ENCODE peak calls at places on chromosomes 3 and 15, in ten cellular contexts. S is HFFc6; Z is AG10803; H is choroid plexus epithelial cell; U is CD4-positive, alpha-beta T cell; L is progenitor cell of endocrine pancreas; W is foreskin fibroblast; D is CD8-positive, alpha-beta T cell; G is GM12865; O is keratinocyte. V is an unnamed sample.

GRCh38 chr3:170751083-170751893 is 118.7 kb downstream of the RPL22L1 start:
- DNase-seq in D (no peak), G (no peak), U (no peak), W (peak; percentile 90), S (peak; percentile 84), H (peak; percentile 84), Z (peak; percentile 93), O (no peak), L (no peak), V (no peak)

GRCh38 chr3:194760740-194761139 is 75.1 kb downstream of the FAM43A start:
- DNase-seq in W (no peak), O (no peak), D (no peak), Z (no peak), S (no peak), L (no peak), U (no peak), H (no peak), G (no peak), V (no peak)

GRCh38 chr3:144502398-144502797 is 530.8 kb downstream of the DIPK2A start:
- DNase-seq in H (no peak), Z (no peak), S (no peak), D (no peak), O (no peak), W (no peak), L (no peak), G (no peak), U (no peak), V (no peak)

GRCh38 chr15:76993114-76993715 is 1.7 kb upstream of the PSTPIP1 start:
- DNase-seq in H (no peak), L (no peak), U (no peak), Z (no peak), S (no peak), G (no peak), W (no peak), D (no peak), O (no peak), V (no peak)

GRCh38 chr3:40876496-40876895 is 322.8 kb upstream of the CTNNB1 start:
- DNase-seq in W (no peak), H (no peak), Z (peak; percentile 3), L (no peak), S (no peak), U (no peak), G (no peak), O (no peak), D (no peak), V (no peak)

GRCh38 chr3:50436063-50436674 is 67.3 kb downstream of the CACNA2D2 start:
- DNase-seq in G (peak; percentile 51), W (peak; percentile 12), S (peak; percentile 11), Z (no peak), U (peak; percentile 64), O (no peak), L (peak; percentile 80), D (peak; percentile 62), H (peak; percentile 57), V (peak; percentile 78)

GRCh38 chr15:45184562-45185041 is 3.2 kb downstream of the SHF start:
- DNase-seq in O (no peak), Z (no peak), G (no peak), H (no peak), D (no peak), W (no peak), U (no peak), S (no peak), L (no peak), V (no peak)

GRCh38 chr3:131072099-131072559 is 45.5 kb downstream of the NEK11 start:
- DNase-seq in D (no peak), Z (peak; percentile 19), W (peak; percentile 42), S (peak; percentile 73), U (no peak), H (peak; percentile 33), L (no peak), O (no peak), G (no peak), V (no peak)

GRCh38 chr3:150023239-150023636 is 52.5 kb upstream of the PFN2 start:
- DNase-seq in Z (no peak), L (no peak), O (no peak), W (no peak), D (no peak), H (no peak), U (no peak), S (no peak), G (no peak), V (no peak)

GRCh38 chr3:88105325-88105724 is 44.4 kb upstream of the C3orf38 start:
- DNase-seq in O (no peak), H (peak; percentile 41), G (no peak), S (no peak), U (no peak), L (no peak), Z (peak; percentile 39), D (no peak), W (no peak), V (no peak)

GRCh38 chr3:16171009-16171408 is 3.5 kb upstream of the GALNT15 start:
- DNase-seq in S (no peak), U (no peak), O (no peak), D (no peak), G (no peak), W (no peak), L (no peak), H (peak; percentile 50), Z (no peak), V (no peak)

GRCh38 chr15:78142332-78142731 is 6.8 kb upstream of the IDH3A start:
- DNase-seq in H (no peak), D (no peak), W (no peak), G (no peak), Z (no peak), U (no peak), O (no peak), S (no peak), L (no peak), V (no peak)

GRCh38 chr15:78140296-78140695 is 8.9 kb upstream of the IDH3A start:
- DNase-seq in D (no peak), O (no peak), S (no peak), L (no peak), W (no peak), H (no peak), U (no peak), G (no peak), Z (no peak), V (no peak)

GRCh38 chr15:78133801-78134200 is 2.6 kb upstream of the CIB2 start:
- DNase-seq in U (no peak), O (peak; percentile 85), S (no peak), G (no peak), H (no peak), L (no peak), W (no peak), D (no peak), Z (no peak), V (no peak)

DNA sequence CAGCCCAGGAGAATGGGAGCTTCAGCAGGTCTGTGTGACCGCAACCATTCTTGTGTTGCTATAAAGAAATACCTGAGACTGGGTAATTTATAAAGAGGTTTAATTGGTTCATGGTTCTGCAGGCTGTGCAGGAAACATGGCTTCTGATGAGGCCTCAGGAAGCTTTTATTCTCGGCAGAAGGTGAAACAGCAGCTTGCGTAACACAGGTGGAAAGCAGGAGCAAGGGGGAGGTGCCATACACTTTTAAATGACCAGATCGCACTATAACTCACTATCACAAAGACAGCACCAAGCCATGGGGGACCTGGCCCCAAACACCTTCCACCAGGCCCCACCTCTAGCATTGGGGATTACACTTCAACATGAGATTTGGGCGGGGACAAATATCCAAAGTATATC is 8.3 kb upstream of the CIB2 start:
- DNase-seq in G (no peak), O (no peak), Z (no peak), W (no peak), D (no peak), L (no peak), U (no peak), S (no peak), H (no peak), V (no peak)
- TF ChIP-seq CTCF in G (no peak), O (no peak), Z (no peak), W (no peak), D (no peak), L (no peak), U (no peak), S (no peak), H (no peak), V (no peak)

GRCh38 chr15:48340111-48340510 is 8.9 kb downstream of the DUT start:
- DNase-seq in Z (no peak), G (no peak), D (no peak), O (no peak), W (no peak), U (no peak), H (no peak), L (no peak), S (no peak), V (no peak)

GRCh38 chr15:48337626-48338025 is 6.4 kb downstream of the DUT start:
- DNase-seq in S (peak; percentile 32), G (no peak), H (no peak), D (no peak), Z (peak; percentile 6), W (no peak), O (no peak), U (no peak), L (no peak), V (no peak)

GRCh38 chr15:48333553-48333952 is 2.3 kb downstream of the DUT start:
- DNase-seq in U (no peak), H (no peak), L (no peak), W (no peak), Z (no peak), G (peak; percentile 12), S (no peak), D (no peak), O (no peak), V (no peak)

GRCh38 chr15:48334260-48334659 is 3.0 kb downstream of the DUT start:
- DNase-seq in S (no peak), D (no peak), H (peak; percentile 78), G (no peak), W (no peak), O (no peak), Z (no peak), L (no peak), U (no peak), V (no peak)

GRCh38 chr15:48336940-48337339 is 5.7 kb downstream of the DUT start:
- DNase-seq in S (no peak), U (no peak), W (no peak), G (peak; percentile 33), Z (peak; percentile 12), H (peak; percentile 24), L (no peak), O (no peak), D (no peak), V (peak; percentile 15)
- TF ChIP-seq CTCF in S (peak; percentile 65), U (peak; percentile 15), W (peak; percentile 26), G (peak; percentile 28), Z (peak; percentile 44), H (peak; percentile 44), L (peak; percentile 46), O (peak; percentile 14), D (no peak), V (no peak)

DNA sequence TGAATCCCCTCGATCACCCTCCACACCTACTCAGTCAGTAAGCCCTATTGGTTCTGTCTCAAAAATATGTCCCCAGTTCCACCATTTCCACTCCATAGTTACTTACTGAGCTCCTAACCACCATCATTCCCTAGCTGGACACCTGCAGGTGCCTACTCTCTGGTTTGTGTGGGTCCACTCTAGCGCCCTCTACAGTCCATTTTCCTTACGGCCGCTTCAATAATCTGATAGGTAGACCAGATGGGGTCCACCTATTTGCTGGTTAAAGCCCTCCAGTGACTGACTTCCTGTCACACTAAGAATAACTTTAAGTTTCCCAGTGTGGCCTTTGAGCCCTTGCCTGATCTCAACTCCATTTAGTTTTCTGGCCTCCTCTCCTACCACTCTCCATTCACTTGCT is 5.0 kb downstream of the GXYLT2 start:
- DNase-seq in Z (no peak), U (no peak), L (no peak), O (no peak), H (peak; percentile 30), G (peak; percentile 35), D (no peak), S (no peak), W (no peak), V (peak; percentile 19)
- TF ChIP-seq CTCF in Z (peak; percentile 26), U (no peak), L (peak; percentile 42), O (peak; percentile 13), H (peak; percentile 45), G (peak; percentile 33), D (no peak), S (peak; percentile 69), W (peak; percentile 20), V (peak; percentile 58)

GRCh38 chr3:178384302-178384939 is 151.8 kb upstream of the KCNMB2 start:
- DNase-seq in S (no peak), U (no peak), G (no peak), Z (peak; percentile 31), H (peak; percentile 61), W (no peak), O (no peak), D (no peak), L (no peak), V (no peak)
- TF ChIP-seq CTCF in S (no peak), U (no peak), G (no peak), Z (peak; percentile 12), H (peak; percentile 21), W (no peak), O (no peak), D (no peak), L (no peak), V (no peak)

V was measured in endothelial cell.